ENCODE peak calls at places on chromosomes 3 and 15, in five cellular contexts. D is lower leg skin, W is AG09309, L is tibial artery, T is HFF-Myc. A is an unnamed sample.

GRCh38 chr15:101723161-101723873 is 956 bp downstream of the TARS3 start:
- DNase-seq in T (peak), L (no peak), W (no peak), D (no peak), A (peak)

GRCh38 chr3:177721864-177722370 is 524.6 kb upstream of the TBL1XR1 start:
- DNase-seq in W (no peak), D (no peak), L (no peak), T (no peak), A (no peak)

GRCh38 chr3:128080323-128080898 is 28.2 kb downstream of the SEC61A1 start:
- DNase-seq in W (peak), T (peak), L (no peak), D (no peak), A (peak)

GRCh38 chr3:50573566-50574279 is 4.4 kb downstream of the HEMK1 start:
- DNase-seq in L (no peak), T (no peak), D (no peak), W (no peak), A (no peak)

GRCh38 chr15:66954601-66955000 is 110.8 kb upstream of the SMAD3 start:
- DNase-seq in W (no peak), T (no peak), L (no peak), D (no peak), A (no peak)

GRCh38 chr3:25678581-25678980 is 13.9 kb upstream of the TOP2B start:
- DNase-seq in L (no peak), T (no peak), W (no peak), D (no peak), A (no peak)

GRCh38 chr3:128289534-128289933 is 136.3 kb downstream of the EEFSEC start:
- DNase-seq in W (no peak), L (no peak), D (no peak), T (no peak), A (no peak)

GRCh38 chr15:99504071-99504822 is 61.5 kb upstream of the MEF2A start:
- DNase-seq in W (no peak), L (no peak), D (peak), T (no peak), A (no peak)

GRCh38 chr3:42984701-42985100 is 5.6 kb downstream of the GASK1A start:
- DNase-seq in L (no peak), D (no peak), W (no peak), T (no peak), A (no peak)

GRCh38 chr3:149342413-149343340 is 9.2 kb upstream of the TM4SF18 start:
- DNase-seq in D (no peak), T (no peak), L (no peak), W (peak), A (peak)

GRCh38 chr3:23489338-23490158 is 286.4 kb downstream of the UBE2E2 start:
- DNase-seq in W (no peak), L (no peak), D (no peak), T (no peak), A (peak)

GRCh38 chr3:126360046-126360713 is 3.0 kb upstream of the KLF15 start:
- DNase-seq in D (no peak), T (no peak), W (no peak), L (peak), A (no peak)

GRCh38 chr15:92595506-92596337 is 59.9 kb downstream of the FAM174B start:
- DNase-seq in L (peak), W (no peak), T (no peak), D (no peak), A (no peak)

GRCh38 chr3:89474333-89475130 is 367.1 kb downstream of the EPHA3 start:
- DNase-seq in T (no peak), D (no peak), L (no peak), W (no peak), A (no peak)

GRCh38 chr15:71237456-71238188 is 122.4 kb downstream of the THSD4 start:
- DNase-seq in D (peak), L (no peak), W (peak), T (peak), A (peak)

GRCh38 chr15:22979069-22979698 is 984 bp downstream of the CYFIP1 start:
- DNase-seq in D (no peak), W (no peak), L (peak), T (no peak), A (peak)

GRCh38 chr15:80951941-80952340 is 37.7 kb downstream of the MESD start:
- DNase-seq in T (no peak), L (peak), D (no peak), W (no peak), A (no peak)

GRCh38 chr3:66378256-66378655 is 122.6 kb downstream of the LRIG1 start:
- DNase-seq in D (no peak), L (no peak), T (no peak), W (no peak), A (peak)

GRCh38 chr3:125313060-125313635 is 62.0 kb downstream of the ZNF148 start:
- DNase-seq in D (no peak), L (no peak), T (peak), W (no peak), A (peak)

GRCh38 chr3:127674793-127675189 is 2.0 kb downstream of the ABTB1 start:
- DNase-seq in D (no peak), T (no peak), L (no peak), W (no peak), A (no peak)

GRCh38 chr3:127547761-127548605 is 42.5 kb downstream of the TPRA1 start:
- DNase-seq in T (no peak), W (peak), D (peak), L (peak), A (peak)

GRCh38 chr3:12352253-12352652 is 63.4 kb downstream of the PPARG start:
- DNase-seq in W (no peak), D (no peak), L (no peak), T (no peak), A (peak)
- TF ChIP-seq CTCF in W (no peak), D (no peak), L (no peak), T (no peak), A (peak)

GRCh38 chr3:120568198-120568523 is 28.0 kb upstream of the NDUFB4 start:
- DNase-seq in T (no peak), D (no peak), W (no peak), L (no peak), A (no peak)
- H3K4me3 ChIP-seq in T (no peak), D (no peak), W (no peak), L (no peak), A (no peak)

GRCh38 chr3:47885168-47885567 is 82.2 kb downstream of the DHX30 start:
- DNase-seq in D (no peak), T (no peak), W (no peak), L (no peak), A (no peak)
- TF ChIP-seq CTCF in D (no peak), T (no peak), W (no peak), L (no peak), A (no peak)

GRCh38 chr3:75906555-75907112 is 121.3 kb upstream of the ZNF717 start:
- DNase-seq in D (no peak), L (no peak), W (peak), T (no peak), A (peak)
- H3K4me3 ChIP-seq in D (no peak), L (no peak), W (peak), T (no peak), A (no peak)

DNA sequence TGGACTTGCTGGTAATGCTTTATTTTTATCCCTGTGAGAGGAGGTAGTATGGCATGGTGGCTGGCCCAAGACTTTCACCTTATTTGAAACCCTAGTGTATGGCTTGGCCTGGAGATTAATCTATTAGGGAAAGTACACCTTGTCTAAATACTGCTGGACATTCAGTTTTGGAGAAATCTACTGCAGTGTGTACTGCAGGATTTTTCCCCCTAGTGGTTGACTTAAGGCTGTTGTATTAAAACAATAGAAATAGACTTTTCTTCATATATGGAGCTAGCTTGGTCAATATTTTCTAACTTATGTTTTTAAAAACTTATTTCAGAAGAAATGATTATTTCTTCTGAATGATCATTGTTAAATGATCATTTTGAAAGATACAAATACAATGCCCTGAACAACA is 13.9 kb upstream of the SLITRK3 start:
- DNase-seq in W (no peak), T (no peak), D (no peak), L (no peak), A (no peak)
- TF ChIP-seq CTCF in W (peak), T (no peak), D (no peak), L (no peak), A (peak)

GRCh38 chr3:45677045-45677436 is 12.2 kb upstream of the SACM1L start:
- DNase-seq in L (no peak), T (no peak), D (peak), W (peak), A (peak)
- H3K4me3 ChIP-seq in L (no peak), T (no peak), D (no peak), W (no peak), A (no peak)

GRCh38 chr15:36844453-36845094 is 255.8 kb downstream of the MEIS2 start:
- DNase-seq in L (no peak), T (no peak), D (no peak), W (no peak), A (peak)
- TF ChIP-seq CTCF in L (no peak), T (no peak), D (no peak), W (peak), A (no peak)

GRCh38 chr3:192887047-192887446 is 30.6 kb downstream of the MB21D2 start:
- DNase-seq in L (no peak), D (no peak), W (no peak), T (no peak), A (peak)
- H3K4me3 ChIP-seq in L (no peak), D (no peak), W (no peak), T (no peak), A (peak)

GRCh38 chr3:27224197-27224596 is 145.0 kb downstream of the NEK10 start:
- DNase-seq in D (no peak), T (no peak), L (no peak), W (no peak), A (peak)

GRCh38 chr3:27228805-27229204 is 140.4 kb downstream of the NEK10 start:
- DNase-seq in D (no peak), L (no peak), W (no peak), T (peak), A (no peak)
- TF ChIP-seq CTCF in D (no peak), L (no peak), W (no peak), T (peak), A (peak)

DNA sequence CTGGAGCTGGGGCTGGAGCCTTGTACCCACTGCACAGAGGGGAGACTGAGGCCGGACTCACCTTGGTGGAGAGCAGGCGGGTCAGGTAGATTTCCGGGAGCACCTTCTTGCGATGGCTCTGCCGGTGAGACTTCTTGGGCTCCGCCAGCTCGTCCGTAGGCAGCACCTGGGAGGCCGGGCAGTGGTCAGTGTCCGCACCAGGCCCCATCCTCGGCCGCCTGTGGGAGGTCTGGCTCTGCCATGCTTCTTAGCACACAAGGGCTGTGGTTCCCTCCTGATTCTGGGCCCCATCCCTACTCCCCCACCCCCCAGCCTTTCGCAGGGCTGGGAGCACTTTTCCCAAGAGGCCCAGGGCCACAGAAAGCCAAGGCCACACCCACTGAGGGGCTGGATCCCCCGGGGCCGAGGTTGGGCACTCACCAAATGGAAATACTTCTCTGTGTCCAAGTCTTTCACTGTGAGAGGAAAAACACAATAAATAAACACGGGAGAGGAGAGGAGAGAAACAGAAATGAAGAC is 17.4 kb downstream of the H1-8 start:
- DNase-seq in L (peak), T (no peak), W (peak), D (no peak), A (peak)
- H3K4me3 ChIP-seq in L (peak), T (peak), W (peak), D (no peak), A (no peak)